ENCODE peak calls at places on chromosomes 1 and 21, in five cellular contexts. T is CD4-positive, alpha-beta T cell; M is effector memory CD4-positive, alpha-beta T cell; J is HCT116; O is suprapubic skin. X is an unnamed sample. For H3K27me3, the result is how much of the 10 kb centered on the place peaks cover.

GRCh38 chr21:41368361-41369104 is 6.7 kb downstream of the MX2 start:
- DNase-seq in J (no peak), O (no peak), M (no peak), T (no peak), X (no peak)

GRCh38 chr1:86957206-86957605 is 42.8 kb downstream of the HS2ST1 start:
- DNase-seq in M (no peak), O (no peak), J (no peak), T (no peak), X (no peak)

GRCh38 chr1:216599851-216600250 is 123.4 kb downstream of the ESRRG start:
- DNase-seq in M (no peak), J (no peak), O (no peak), T (no peak), X (no peak)

GRCh38 chr1:6414443-6414844 is 5.3 kb downstream of the HES2 start:
- DNase-seq in O (no peak), J (peak), T (peak), M (peak), X (peak)

GRCh38 chr1:87362834-87363426 is 34.2 kb downstream of the LMO4 start:
- DNase-seq in O (no peak), J (no peak), M (no peak), T (no peak), X (no peak)

GRCh38 chr1:213163278-213163711 is 112.3 kb downstream of the RPS6KC1 start:
- DNase-seq in J (no peak), O (no peak), T (no peak), M (no peak), X (no peak)

GRCh38 chr1:79811173-79811572 is 804.6 kb upstream of the ADGRL4 start:
- DNase-seq in J (no peak), M (no peak), O (no peak), T (no peak), X (no peak)

GRCh38 chr1:59543211-59543668 is 246.3 kb downstream of the FGGY start:
- DNase-seq in J (no peak), M (no peak), T (no peak), O (no peak), X (no peak)

GRCh38 chr1:160404094-160404493 is 3.7 kb downstream of the VANGL2 start:
- DNase-seq in T (no peak), O (no peak), J (no peak), M (no peak), X (no peak)

GRCh38 chr1:190477687-190478192 is at the start of gene BRINP3:
- DNase-seq in O (no peak), M (no peak), T (no peak), J (no peak), X (no peak)

GRCh38 chr1:76006234-76006633 is 68.3 kb upstream of the ST6GALNAC3 start:
- DNase-seq in M (no peak), T (no peak), O (no peak), J (no peak), X (no peak)

GRCh38 chr1:227895828-227896685 is 51.7 kb downstream of the WNT9A start:
- DNase-seq in T (no peak), J (no peak), O (peak), M (no peak), X (no peak)

GRCh38 chr1:12387641-12388040 is 157.8 kb downstream of the VPS13D start:
- DNase-seq in M (no peak), J (peak), O (no peak), T (no peak), X (no peak)

GRCh38 chr21:45580181-45580575 is 37.9 kb upstream of the SLC19A1 start:
- DNase-seq in O (no peak), T (no peak), J (no peak), M (no peak), X (no peak)

GRCh38 chr1:9278114-9278513 is 14.6 kb upstream of the SPSB1 start:
- DNase-seq in J (no peak), T (no peak), M (no peak), O (peak), X (no peak)

GRCh38 chr1:197269053-197269452 is 1.0 kb downstream of the CRB1 start:
- DNase-seq in O (no peak), T (no peak), M (no peak), J (no peak), X (no peak)

GRCh38 chr1:184260382-184260781 is 126.4 kb upstream of the C1orf21 start:
- DNase-seq in O (no peak), M (no peak), J (no peak), T (no peak), X (no peak)

GRCh38 chr1:227950735-227951224 is 3.0 kb upstream of the WNT9A start:
- DNase-seq in J (no peak), O (peak), M (no peak), T (no peak), X (no peak)

DNA sequence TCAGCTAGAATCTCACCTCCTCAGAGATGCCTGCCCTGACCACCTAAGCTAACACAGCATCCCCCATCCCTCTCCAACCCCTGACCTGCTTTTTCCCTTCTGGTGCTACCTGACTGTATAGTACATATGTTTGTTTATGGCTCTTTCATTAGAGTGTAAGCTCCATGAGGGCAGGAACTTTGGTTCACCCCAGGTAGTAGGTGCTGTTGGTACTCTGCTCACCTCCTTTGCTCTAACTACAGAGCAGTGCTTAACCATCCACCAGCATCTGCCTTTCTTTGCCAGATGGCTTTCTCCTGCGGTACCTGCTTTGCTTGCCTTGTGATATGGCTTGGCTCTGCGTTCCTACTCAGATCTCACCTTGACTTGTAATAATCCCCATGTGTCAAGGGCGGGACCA is 18.7 kb upstream of the BLACAT1 start:
- DNase-seq in O (no peak), J (no peak), T (no peak), M (no peak), X (no peak)
- H3K27me3 ChIP-seq in O (half or more), J (under half), T (under half), M (under half), X (under half)

GRCh38 chr21:33684923-33685560 is 42.7 kb downstream of the ITSN1 start:
- DNase-seq in O (no peak), T (no peak), M (no peak), J (no peak), X (no peak)

GRCh38 chr21:33686386-33686785 is 44.1 kb downstream of the ITSN1 start:
- DNase-seq in T (no peak), J (no peak), M (no peak), O (no peak), X (no peak)

GRCh38 chr21:33685613-33686197 is 43.4 kb downstream of the ITSN1 start:
- DNase-seq in T (no peak), J (no peak), M (no peak), O (no peak), X (no peak)

GRCh38 chr21:33682992-33683627 is 40.8 kb downstream of the ITSN1 start:
- DNase-seq in M (no peak), O (no peak), T (no peak), J (peak), X (no peak)

DNA sequence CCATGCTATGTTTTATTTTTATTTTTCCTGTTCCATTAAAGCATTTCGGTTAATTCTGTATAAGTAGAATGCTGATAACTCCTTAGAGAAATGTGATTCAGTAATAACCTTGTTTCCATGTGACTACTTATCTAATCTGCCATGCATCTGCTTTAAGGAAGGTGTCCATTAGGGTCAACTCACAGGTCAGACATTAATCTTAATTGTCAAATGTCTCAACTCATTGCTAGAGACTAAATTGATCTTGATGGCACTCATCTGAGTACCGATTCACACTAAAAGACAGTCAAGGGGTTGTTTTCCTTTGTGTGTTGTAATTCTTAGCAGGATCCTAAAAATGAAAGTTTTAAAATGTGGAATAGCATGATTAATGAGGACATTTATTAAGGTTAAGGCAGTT is 41.8 kb downstream of the ITSN1 start:
- DNase-seq in T (no peak), J (no peak), O (no peak), M (no peak), X (no peak)
- H3K27ac ChIP-seq in T (no peak), J (peak), O (peak), M (no peak), X (no peak)

GRCh38 chr21:21971384-21971783 is 973.2 kb downstream of the NCAM2 start:
- DNase-seq in J (no peak), M (no peak), O (no peak), T (no peak), X (no peak)
- H3K27me3 ChIP-seq in J (under half), M (under half), O (under half), T (under half), X (under half)

GRCh38 chr1:203404546-203404945 is 53.6 kb upstream of the FMOD start:
- DNase-seq in O (no peak), J (no peak), T (no peak), M (no peak), X (no peak)
- H3K27ac ChIP-seq in O (peak), J (no peak), T (no peak), M (no peak), X (no peak)

GRCh38 chr1:204335533-204335932 is 24.2 kb downstream of the PLEKHA6 start:
- DNase-seq in M (no peak), J (no peak), O (no peak), T (no peak), X (no peak)

GRCh38 chr1:204334455-204334854 is 25.3 kb downstream of the PLEKHA6 start:
- DNase-seq in O (no peak), J (no peak), M (no peak), T (no peak), X (no peak)

GRCh38 chr1:204337047-204337446 is 22.7 kb downstream of the PLEKHA6 start:
- DNase-seq in T (no peak), M (no peak), O (no peak), J (no peak), X (no peak)

GRCh38 chr1:204336642-204337041 is 23.1 kb downstream of the PLEKHA6 start:
- DNase-seq in O (no peak), J (no peak), M (no peak), T (no peak), X (no peak)

DNA sequence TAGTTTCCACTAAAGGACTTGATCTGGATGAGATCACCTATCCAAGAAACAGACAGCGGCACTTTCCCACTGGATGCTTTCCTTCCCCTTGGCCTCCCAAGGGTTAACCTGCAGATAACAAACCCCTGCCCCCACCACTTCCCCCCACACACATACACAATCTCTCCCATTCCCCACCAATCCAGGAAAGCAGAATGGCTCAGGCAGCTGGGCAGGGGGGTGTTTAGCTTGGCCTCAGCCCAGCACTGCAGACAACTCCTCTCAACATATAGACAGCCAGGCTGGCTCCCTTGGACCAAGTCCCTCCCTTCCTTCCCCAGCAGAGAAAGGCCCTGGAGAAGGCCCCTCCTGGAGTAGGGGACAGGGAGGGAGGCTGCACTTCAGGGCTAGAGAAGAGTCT is 24.6 kb downstream of the PLEKHA6 start:
- DNase-seq in O (no peak), J (no peak), M (no peak), T (no peak), X (no peak)
- H3K27me3 ChIP-seq in O (under half), J (under half), M (under half), T (under half), X (under half)

DNA sequence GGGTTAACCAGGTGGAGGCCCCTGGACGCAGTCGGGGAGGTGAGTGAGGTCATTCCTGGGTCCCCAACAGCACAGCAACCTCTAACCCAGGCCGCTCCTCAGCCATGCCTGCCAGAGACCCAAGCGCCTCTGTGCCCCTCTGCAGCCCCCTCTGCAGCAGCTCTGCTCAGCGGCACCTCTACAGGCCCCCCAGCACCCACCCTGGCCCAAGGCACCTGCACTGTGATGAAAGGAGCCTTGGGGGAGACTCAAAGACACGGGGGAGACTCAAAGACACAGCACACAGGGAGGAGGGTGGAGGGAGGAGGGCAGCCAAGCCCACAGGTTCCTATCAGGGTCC is 19.5 kb downstream of the WDR4 start:
- DNase-seq in J (no peak), M (no peak), T (no peak), O (no peak), X (no peak)
- H3K27ac ChIP-seq in J (no peak), M (no peak), T (no peak), O (no peak), X (no peak)

GRCh38 chr1:22380024-22380785 is 71.4 kb upstream of the ZBTB40 start:
- DNase-seq in T (no peak), O (no peak), J (no peak), M (no peak), X (no peak)
- H3K27me3 ChIP-seq in T (under half), O (under half), J (under half), M (under half), X (under half)

DNA sequence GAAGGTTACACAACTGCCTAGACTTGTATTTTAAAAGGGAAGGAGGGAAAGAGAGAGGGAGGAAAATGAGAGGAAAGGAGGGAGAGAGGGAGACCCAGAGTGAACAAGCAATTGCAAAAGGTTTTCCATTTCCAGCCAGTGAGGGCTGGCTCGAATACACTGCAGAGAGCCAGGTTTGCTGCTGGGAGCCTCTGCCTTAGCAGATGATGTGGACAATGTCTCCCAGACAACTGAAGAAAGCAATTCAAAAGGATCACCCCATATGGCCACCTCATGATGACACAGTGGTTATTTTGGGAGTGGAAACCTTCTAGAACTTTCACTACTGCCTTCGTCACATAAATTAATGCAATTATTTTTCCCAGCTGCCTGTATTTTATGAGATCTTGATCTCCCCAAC is 86.4 kb downstream of the BCAR3 start:
- DNase-seq in T (no peak), M (no peak), J (no peak), O (no peak), X (no peak)
- H3K27ac ChIP-seq in T (no peak), M (no peak), J (no peak), O (no peak), X (no peak)

DNA sequence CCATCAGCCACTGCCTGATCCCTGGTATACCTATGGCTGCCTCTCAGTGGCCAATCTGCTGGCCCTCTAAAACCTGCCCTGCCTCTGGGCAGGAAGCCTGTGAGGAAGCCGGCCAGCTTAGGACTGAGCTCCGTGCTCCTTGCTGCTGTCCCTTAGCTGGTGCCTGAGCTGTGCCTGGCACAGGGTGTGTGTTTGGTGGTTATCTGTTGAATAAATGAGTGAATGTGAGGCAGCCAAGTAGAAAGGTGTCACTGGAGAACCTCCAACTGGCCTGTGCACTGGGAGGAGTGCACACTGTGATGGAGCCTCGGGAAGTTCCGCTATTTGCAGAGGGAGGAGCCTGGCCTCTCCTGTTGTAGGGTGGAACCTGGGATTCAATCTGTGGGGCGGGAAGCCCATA is 63.4 kb upstream of the STUM start:
- DNase-seq in M (no peak), J (no peak), T (no peak), O (no peak), X (no peak)
- H3K27me3 ChIP-seq in M (under half), J (under half), T (under half), O (under half), X (under half)

GRCh38 chr21:39093526-39093925 is 89.7 kb downstream of the PSMG1 start:
- DNase-seq in J (no peak), T (no peak), O (no peak), M (no peak), X (no peak)

GRCh38 chr21:39095681-39096080 is 87.6 kb downstream of the PSMG1 start:
- DNase-seq in T (no peak), J (no peak), O (no peak), M (no peak), X (no peak)

GRCh38 chr21:39094087-39094785 is 89.0 kb downstream of the PSMG1 start:
- DNase-seq in O (no peak), M (no peak), J (no peak), T (no peak), X (no peak)

GRCh38 chr21:39096754-39097153 is 86.5 kb downstream of the PSMG1 start:
- DNase-seq in T (no peak), O (no peak), J (no peak), M (no peak), X (no peak)

GRCh38 chr21:39094847-39095525 is 88.3 kb downstream of the PSMG1 start:
- DNase-seq in J (no peak), T (no peak), M (no peak), O (no peak), X (no peak)
- H3K27ac ChIP-seq in J (no peak), T (no peak), M (no peak), O (peak), X (no peak)